ENCODE peak calls at places on chromosomes 7 and 10, in ten cellular contexts. V is activated CD8-positive, alpha-beta T cell treated with anti-CD3 and anti-CD28 coated beads for 36 hours; W is type B pancreatic cell; J is HepG2; A is endothelial cell; U is upper lobe of right lung; O is cardiac muscle cell; Z is AG09319; P is fibroblast of lung; X is choroid plexus epithelial cell. L is an unnamed sample.

GRCh38 chr7:29614229-29614628 is 50.6 kb downstream of the PRR15 start:
- DNase-seq in U (no peak), O (no peak), V (no peak), J (no peak), W (no peak), Z (no peak), P (no peak), A (no peak), X (no peak), L (no peak)

GRCh38 chr7:127780489-127780888 is 128.5 kb downstream of the SND1 start:
- DNase-seq in U (no peak), J (no peak), X (no peak), A (no peak), Z (no peak), P (no peak), W (no peak), V (no peak), O (no peak), L (no peak)

GRCh38 chr10:128173383-128173782 is 47.2 kb upstream of the MKI67 start:
- DNase-seq in W (no peak), U (no peak), A (no peak), Z (no peak), P (peak), V (no peak), X (peak), O (peak), J (peak), L (peak)

GRCh38 chr7:101740981-101741725 is 76.3 kb upstream of the CUX1 start:
- DNase-seq in X (peak), O (peak), U (no peak), V (no peak), A (no peak), P (no peak), J (no peak), W (no peak), Z (no peak), L (no peak)

GRCh38 chr10:66917104-66917503 is 8.7 kb upstream of the LRRTM3 start:
- DNase-seq in J (no peak), X (no peak), A (no peak), U (no peak), V (no peak), P (no peak), O (peak), W (no peak), Z (no peak), L (no peak)

GRCh38 chr10:60009316-60009715 is 103.0 kb upstream of the CCDC6 start:
- DNase-seq in J (no peak), W (no peak), U (no peak), P (no peak), Z (no peak), A (no peak), O (no peak), X (no peak), V (no peak), L (no peak)

GRCh38 chr10:9850415-9850814 is 1167.3 kb upstream of the CELF2 start:
- DNase-seq in V (no peak), Z (no peak), J (no peak), W (no peak), O (no peak), U (no peak), X (no peak), P (no peak), A (no peak), L (no peak)

GRCh38 chr10:111323567-111323966 is 246.7 kb downstream of the ADRA2A start:
- DNase-seq in U (no peak), O (no peak), V (no peak), Z (no peak), A (no peak), J (peak), P (no peak), W (no peak), X (peak), L (peak)

GRCh38 chr7:70289067-70289466 is 690.8 kb downstream of the AUTS2 start:
- DNase-seq in V (no peak), W (no peak), U (no peak), X (peak), P (peak), A (no peak), J (no peak), Z (no peak), O (peak), L (no peak)

GRCh38 chr10:119495061-119495505 is 47.4 kb downstream of the RGS10 start:
- DNase-seq in V (no peak), Z (no peak), X (no peak), J (no peak), A (no peak), W (no peak), O (peak), U (no peak), P (no peak), L (peak)

GRCh38 chr7:92682324-92682723 is 92.1 kb upstream of the FAM133B start:
- DNase-seq in A (no peak), O (no peak), X (peak), V (no peak), J (peak), W (no peak), P (no peak), U (no peak), Z (no peak), L (no peak)

GRCh38 chr10:209357-209756 is 74.1 kb downstream of the ZMYND11 start:
- DNase-seq in J (no peak), W (no peak), X (peak), U (no peak), Z (no peak), O (peak), V (no peak), A (no peak), P (peak), L (no peak)

GRCh38 chr10:76509501-76509900 is 1078.1 kb downstream of the LRMDA start:
- DNase-seq in Z (no peak), O (peak), J (no peak), X (peak), A (no peak), U (no peak), P (peak), V (no peak), W (no peak), L (no peak)

GRCh38 chr7:82054544-82054943 is 284.7 kb upstream of the HGF start:
- DNase-seq in X (no peak), W (no peak), O (no peak), J (no peak), A (no peak), Z (no peak), V (no peak), U (no peak), P (no peak), L (no peak)

GRCh38 chr7:5702876-5703571 is 78.4 kb downstream of the RNF216 start:
- DNase-seq in W (no peak), U (no peak), A (no peak), Z (no peak), J (no peak), O (no peak), X (peak), V (no peak), P (peak), L (peak)

GRCh38 chr7:105849122-105849855 is 27.1 kb downstream of the ATXN7L1 start:
- DNase-seq in Z (no peak), X (peak), V (peak), O (peak), W (no peak), A (no peak), J (peak), U (no peak), P (no peak), L (no peak)

GRCh38 chr7:4610768-4611467 is 71.2 kb upstream of the FOXK1 start:
- DNase-seq in Z (peak), A (peak), U (no peak), W (no peak), V (peak), O (peak), X (peak), J (peak), P (peak), L (peak)

GRCh38 chr7:95871078-95871848 is 98.9 kb downstream of the DYNC1I1 start:
- DNase-seq in X (peak), W (no peak), P (peak), A (peak), U (no peak), J (peak), V (peak), Z (no peak), O (peak), L (peak)

GRCh38 chr10:108783897-108784296 is 1139.4 kb downstream of the XPNPEP1 start:
- DNase-seq in J (peak), U (no peak), W (no peak), A (peak), P (peak), V (peak), O (peak), X (peak), Z (no peak), L (peak)

GRCh38 chr7:115952832-115953231 is 77.7 kb downstream of the TFEC start:
- DNase-seq in U (no peak), A (no peak), P (no peak), J (no peak), V (no peak), W (no peak), Z (no peak), X (no peak), O (no peak), L (no peak)

GRCh38 chr7:151248191-151249033 is at the start of gene SMARCD3:
- DNase-seq in U (peak), P (peak), O (peak), X (peak), Z (no peak), J (peak), A (peak), V (no peak), W (peak), L (peak)

GRCh38 chr7:1172666-1173523 is 12.9 kb upstream of the ZFAND2A start:
- DNase-seq in P (no peak), O (no peak), J (no peak), U (no peak), A (no peak), V (no peak), Z (no peak), W (no peak), X (no peak), L (no peak)

GRCh38 chr7:50818324-50818723 is 35.6 kb upstream of the GRB10 start:
- DNase-seq in Z (no peak), J (no peak), V (no peak), U (no peak), W (no peak), A (no peak), P (peak), O (no peak), X (no peak), L (peak)

GRCh38 chr7:147774461-147774860 is 816.1 kb upstream of the C7orf33 start:
- DNase-seq in P (no peak), J (no peak), W (no peak), O (no peak), U (no peak), X (no peak), V (no peak), Z (no peak), A (no peak), L (no peak)

GRCh38 chr10:118965636-118966035 is 63.9 kb upstream of the NANOS1 start:
- DNase-seq in P (no peak), W (no peak), O (no peak), U (no peak), Z (no peak), J (no peak), A (no peak), V (no peak), X (no peak), L (no peak)

GRCh38 chr7:21507627-21508343 is 35.1 kb upstream of the DNAH11 start:
- DNase-seq in X (peak), J (peak), A (peak), W (no peak), V (peak), Z (no peak), P (peak), O (peak), U (no peak), L (peak)

GRCh38 chr10:131703527-131703926 is 197.3 kb upstream of the PPP2R2D start:
- DNase-seq in Z (no peak), O (no peak), P (no peak), J (no peak), W (peak), A (no peak), U (peak), V (no peak), X (no peak), L (no peak)

GRCh38 chr7:40700653-40701475 is 566.1 kb downstream of the SUGCT start:
- DNase-seq in A (no peak), V (peak), O (peak), X (no peak), Z (no peak), W (no peak), J (no peak), U (no peak), P (peak), L (peak)

GRCh38 chr10:132112611-132113010 is 46.9 kb downstream of the JAKMIP3 start:
- DNase-seq in W (peak), U (no peak), V (no peak), Z (no peak), J (no peak), P (no peak), A (no peak), O (no peak), X (no peak), L (no peak)

GRCh38 chr7:28017372-28017771 is 163.2 kb downstream of the JAZF1 start:
- DNase-seq in A (no peak), V (no peak), U (no peak), Z (no peak), J (no peak), X (no peak), W (no peak), O (peak), P (peak), L (peak)

GRCh38 chr10:133294189-133294588 is 14.5 kb downstream of the TUBGCP2 start:
- DNase-seq in O (no peak), W (no peak), P (no peak), X (no peak), V (no peak), U (no peak), Z (no peak), A (no peak), J (no peak), L (peak)

GRCh38 chr10:120229641-120230040 is 227.4 kb upstream of the PLPP4 start:
- DNase-seq in X (no peak), U (no peak), A (no peak), J (peak), Z (no peak), V (no peak), W (no peak), P (no peak), O (no peak), L (no peak)

GRCh38 chr10:75019360-75019759 is 92.1 kb upstream of the SAMD8 start:
- DNase-seq in U (no peak), X (peak), P (peak), A (no peak), W (no peak), J (no peak), V (no peak), O (peak), Z (no peak), L (peak)

GRCh38 chr7:94374721-94375120 is 20.0 kb upstream of the COL1A2 start:
- DNase-seq in O (peak), W (no peak), J (no peak), Z (no peak), V (no peak), X (peak), U (no peak), A (no peak), P (peak), L (no peak)

GRCh38 chr7:71735961-71736556 is 604.1 kb downstream of the GALNT17 start:
- DNase-seq in W (peak), J (peak), Z (peak), X (peak), A (peak), V (peak), P (peak), O (peak), U (no peak), L (peak)

DNA sequence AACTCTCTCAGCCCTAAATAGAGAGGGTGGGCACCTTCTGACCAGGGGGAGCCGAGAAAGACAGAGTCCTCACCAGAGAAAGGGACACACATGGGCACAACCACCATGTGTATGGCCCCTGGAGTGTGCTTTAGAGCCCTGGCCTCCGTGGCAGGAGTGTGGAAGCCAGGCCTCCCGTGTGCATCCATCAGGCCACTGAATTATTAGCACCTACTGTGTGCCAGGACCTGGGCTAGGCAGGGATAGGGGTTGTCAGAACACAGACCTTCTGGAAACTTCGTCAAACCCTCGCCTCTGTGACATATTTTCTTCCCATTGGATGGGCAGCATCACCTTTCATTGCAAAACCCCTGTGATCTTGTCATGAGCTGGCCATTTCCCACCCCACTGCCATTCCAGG is 78.5 kb downstream of the ZMIZ1 start:
- DNase-seq in J (no peak), X (no peak), V (no peak), O (no peak), Z (no peak), U (no peak), P (no peak), W (no peak), A (no peak), L (no peak)
- TF ChIP-seq CTCF in J (no peak), X (no peak), V (no peak), O (no peak), Z (no peak), U (no peak), P (no peak), W (no peak), A (no peak), L (no peak)

GRCh38 chr7:38744746-38745145 is 113.6 kb upstream of the AMPH start:
- DNase-seq in O (peak), U (no peak), W (no peak), Z (no peak), A (no peak), P (peak), J (no peak), V (no peak), X (peak), L (peak)

GRCh38 chr7:38746438-38746837 is 115.3 kb upstream of the AMPH start:
- DNase-seq in A (no peak), U (no peak), V (no peak), O (no peak), P (no peak), W (no peak), X (no peak), Z (no peak), J (no peak), L (no peak)

GRCh38 chr7:38753347-38753746 is 122.2 kb upstream of the AMPH start:
- DNase-seq in O (no peak), U (no peak), W (no peak), J (no peak), P (no peak), X (no peak), A (no peak), V (no peak), Z (no peak), L (no peak)

GRCh38 chr7:38751416-38751815 is 120.2 kb upstream of the AMPH start:
- DNase-seq in P (peak), A (no peak), W (no peak), U (no peak), V (no peak), J (no peak), Z (no peak), X (no peak), O (no peak), L (no peak)

DNA sequence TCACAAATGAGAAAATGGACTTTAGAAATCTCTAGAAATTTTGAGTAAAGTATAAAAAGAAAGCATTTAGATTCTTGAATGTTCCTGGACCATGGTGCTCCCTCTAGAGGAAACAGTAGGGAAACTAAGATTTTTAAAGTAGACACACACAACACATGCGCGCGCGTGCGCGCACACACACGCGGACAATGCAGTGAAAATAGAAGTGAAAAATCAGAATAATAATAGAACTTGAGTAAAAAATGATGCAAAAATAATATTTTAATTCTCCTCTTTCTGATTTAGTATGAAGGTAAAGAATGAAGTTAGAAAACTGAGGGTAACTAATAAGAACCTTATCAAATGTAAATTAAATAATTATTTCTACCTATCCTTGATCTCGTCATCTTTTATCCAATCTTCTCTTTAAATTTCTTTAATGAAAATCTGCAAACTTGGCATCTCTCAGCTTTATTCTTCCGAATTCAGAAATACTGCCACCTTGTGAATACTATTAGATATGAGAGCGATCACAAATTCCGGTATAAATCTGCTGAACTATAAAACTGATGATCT is 117.0 kb upstream of the AMPH start:
- DNase-seq in O (peak), P (peak), Z (no peak), W (no peak), X (peak), V (no peak), A (no peak), J (no peak), U (no peak), L (peak)
- TF ChIP-seq CTCF in O (peak), P (peak), Z (peak), W (peak), X (peak), V (no peak), A (peak), J (no peak), U (peak), L (peak)

GRCh38 chr7:42237162-42237821 is at the start of gene GLI3:
- DNase-seq in A (peak), V (peak), X (peak), W (peak), J (no peak), U (peak), O (peak), Z (peak), P (peak), L (peak)
- TF ChIP-seq CTCF in A (no peak), V (no peak), X (no peak), W (peak), J (no peak), U (peak), O (peak), Z (peak), P (no peak), L (peak)

GRCh38 chr10:47152861-47153349 is 147.1 kb upstream of the GDF10 start:
- DNase-seq in O (peak), A (no peak), U (no peak), Z (no peak), P (no peak), X (peak), W (no peak), V (peak), J (no peak), L (peak)
- TF ChIP-seq CTCF in O (peak), A (peak), U (peak), Z (peak), P (peak), X (peak), W (peak), V (peak), J (no peak), L (peak)

GRCh38 chr7:42493436-42494198 is 256.6 kb upstream of the GLI3 start:
- DNase-seq in Z (peak), O (peak), W (peak), P (peak), A (peak), J (no peak), U (peak), X (peak), V (peak), L (peak)
- TF ChIP-seq CTCF in Z (no peak), O (peak), W (peak), P (no peak), A (no peak), J (no peak), U (no peak), X (no peak), V (no peak), L (no peak)

DNA sequence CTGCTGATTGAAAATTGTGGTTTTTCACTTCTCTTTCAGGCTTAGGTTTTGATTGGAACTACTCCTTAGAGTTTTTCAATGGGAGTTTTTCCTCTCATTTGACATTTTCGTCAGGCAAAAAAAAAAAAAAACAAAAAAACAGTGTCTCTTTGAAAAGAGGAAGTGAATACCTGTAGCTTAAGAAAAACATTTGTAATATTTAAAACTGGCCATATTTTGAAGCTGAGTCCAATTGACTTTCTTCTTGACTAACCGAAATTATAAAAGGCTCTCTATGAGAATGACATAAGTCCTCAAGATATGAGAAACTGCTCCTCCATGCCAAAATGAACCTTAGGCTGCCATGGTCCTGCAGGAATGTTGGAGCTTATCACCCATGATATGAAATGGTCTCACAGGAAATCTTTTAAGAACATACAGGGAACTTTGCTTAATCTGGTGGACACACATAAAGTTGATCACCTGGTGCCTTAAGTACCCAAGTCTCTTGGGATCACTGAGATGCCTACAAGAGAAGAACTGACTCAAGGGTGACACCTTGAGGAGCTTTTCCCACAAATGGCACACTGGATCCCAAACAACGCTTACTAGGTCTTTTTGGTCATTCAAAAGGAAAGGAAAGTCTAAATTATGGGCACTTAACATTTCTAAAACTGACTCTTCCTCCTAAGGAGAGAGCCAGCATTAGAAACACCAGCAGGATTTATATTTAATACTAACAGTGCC is 263.4 kb downstream of the CDC14C start:
- DNase-seq in P (no peak), A (no peak), X (no peak), J (no peak), U (no peak), O (no peak), W (no peak), Z (no peak), V (no peak), L (peak)
- TF ChIP-seq CTCF in P (no peak), A (no peak), X (no peak), J (no peak), U (no peak), O (no peak), W (no peak), Z (peak), V (no peak), L (peak)

L was measured in MCF 10A.